ENCODE peak calls at places on chromosomes 7 and 10, in five cellular contexts. V is neuronal stem cell; B is GM23248; E is CD8-positive, alpha-beta T cell; J is tibial artery. F is an unnamed sample.

GRCh38 chr7:22733761-22734160 is 6.8 kb downstream of the IL6 start:
- DNase-seq in J (no peak), V (no peak), B (no peak), E (no peak), F (no peak)

GRCh38 chr7:144032985-144033384 is 15.8 kb upstream of the OR2A5 start:
- DNase-seq in B (no peak), V (no peak), J (no peak), E (no peak), F (no peak)

GRCh38 chr10:110568055-110568735 is 700 bp downstream of the SMC3 start:
- DNase-seq in E (peak; percentile 10), V (no peak), J (peak; percentile 71), B (peak; percentile 65), F (peak; percentile 68)

GRCh38 chr10:3248526-3249255 is 76.1 kb upstream of the PITRM1 start:
- DNase-seq in E (no peak), V (no peak), B (peak; percentile 97), J (no peak), F (peak; percentile 95)

GRCh38 chr7:18580945-18581344 is 85.4 kb downstream of the HDAC9 start:
- DNase-seq in E (no peak), V (no peak), J (no peak), B (no peak), F (peak; percentile 50)

GRCh38 chr7:94042381-94042780 is 38.2 kb upstream of the BET1 start:
- DNase-seq in V (no peak), J (no peak), B (no peak), E (no peak), F (no peak)

GRCh38 chr7:124655990-124656389 is 109.6 kb downstream of the GPR37 start:
- DNase-seq in J (no peak), E (no peak), B (no peak), V (no peak), F (no peak)

GRCh38 chr10:131773321-131773988 is 127.4 kb upstream of the PPP2R2D start:
- DNase-seq in J (no peak), E (no peak), B (no peak), V (no peak), F (no peak)

GRCh38 chr7:109772161-109772560 is 1202.5 kb downstream of the DNAJB9 start:
- DNase-seq in V (no peak), J (no peak), B (no peak), E (no peak), F (no peak)

GRCh38 chr7:156892086-156892800 is 740 bp downstream of the LMBR1 start:
- DNase-seq in B (peak; percentile 62), J (peak; percentile 76), E (peak; percentile 41), V (peak; percentile 40), F (peak; percentile 90)

GRCh38 chr7:106022193-106022821 is 59.2 kb downstream of the CDHR3 start:
- DNase-seq in B (no peak), J (no peak), E (peak; percentile 72), V (no peak), F (no peak)

GRCh38 chr10:88091490-88092061 is 228.2 kb downstream of the PTEN start:
- DNase-seq in B (no peak), V (no peak), J (no peak), E (peak; percentile 47), F (no peak)

GRCh38 chr7:36514289-36515243 is 124.9 kb downstream of the ANLN start:
- DNase-seq in J (no peak), V (no peak), B (no peak), E (no peak), F (no peak)

GRCh38 chr10:119713744-119714483 is 11.9 kb upstream of the INPP5F start:
- DNase-seq in B (no peak), E (no peak), J (no peak), V (no peak), F (no peak)

GRCh38 chr7:129433823-129434171 is 435 bp upstream of the STRIP2 start:
- DNase-seq in B (no peak), E (no peak), J (no peak), V (no peak), F (no peak)

GRCh38 chr7:157461805-157462771 is 125.3 kb downstream of the DNAJB6 start:
- DNase-seq in E (no peak), V (no peak), J (no peak), B (no peak), F (peak; percentile 41)

GRCh38 chr10:24481241-24481640 is 242.4 kb downstream of the ARHGAP21 start:
- DNase-seq in J (no peak), B (no peak), E (no peak), V (no peak), F (no peak)

GRCh38 chr7:126804604-126805003 is 448.1 kb downstream of the GRM8 start:
- DNase-seq in J (no peak), B (no peak), E (no peak), V (no peak), F (no peak)

GRCh38 chr7:114175140-114175539 is 239.5 kb upstream of the FOXP2 start:
- DNase-seq in B (peak; percentile 27), E (no peak), J (no peak), V (no peak), F (no peak)

GRCh38 chr7:24786941-24787340 is 29.7 kb upstream of the GSDME start:
- DNase-seq in J (no peak), E (no peak), B (peak; percentile 99), V (no peak), F (peak; percentile 84)

GRCh38 chr7:92949748-92950147 is 113.4 kb upstream of the CDK6 start:
- DNase-seq in B (no peak), E (no peak), J (no peak), V (no peak), F (no peak)

GRCh38 chr10:100872034-100872791 is 40.5 kb upstream of the SLF2 start:
- DNase-seq in B (peak; percentile 55), E (peak; percentile 4), V (no peak), J (no peak), F (peak; percentile 95)

GRCh38 chr10:80155696-80156215 is 23.2 kb downstream of the PLAC9 start:
- DNase-seq in B (no peak), E (no peak), V (no peak), J (no peak), F (no peak)

GRCh38 chr7:128920913-128921582 is 10.5 kb upstream of the KCP start:
- DNase-seq in B (no peak), E (no peak), J (peak; percentile 62), V (no peak), F (no peak)

DNA sequence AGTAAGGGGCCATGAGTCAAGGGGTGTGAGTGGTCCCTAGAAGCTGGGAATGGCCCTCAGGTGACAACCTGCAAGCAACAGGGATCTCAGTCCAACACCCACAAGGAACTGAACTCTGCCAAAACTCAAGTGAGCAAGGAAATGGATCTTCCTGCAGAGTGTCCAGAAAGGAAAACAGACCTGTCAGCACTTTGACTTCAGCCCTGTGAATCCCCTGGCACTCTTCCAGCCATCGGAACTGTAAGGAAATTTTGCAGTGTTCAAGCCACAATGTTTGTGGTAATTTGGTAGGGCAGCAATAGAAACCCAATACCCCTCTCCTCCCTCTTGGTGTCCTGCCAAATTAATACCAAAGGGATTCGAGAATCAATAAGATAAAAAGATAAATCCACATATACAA is 6.9 kb downstream of the LYZL1 start:
- DNase-seq in B (no peak), V (no peak), E (no peak), J (no peak), F (no peak)
- H3K4me3 ChIP-seq in B (no peak overlapping the region), V (no peak overlapping the region), E (no peak overlapping the region), J (no peak overlapping the region), F (no peak overlapping the region)

GRCh38 chr10:69515699-69516547 is 57.3 kb downstream of the NEUROG3 start:
- DNase-seq in B (peak; percentile 78), J (peak; percentile 70), E (peak; percentile 59), V (peak; percentile 70), F (peak; percentile 90)
- H3K4me1 ChIP-seq in B (no peaks in the 10 kb centered on the region), J (no peaks in the 10 kb centered on the region), E (no peaks in the 10 kb centered on the region), V (no peaks in the 10 kb centered on the region), F (no peaks in the 10 kb centered on the region)

GRCh38 chr10:91610444-91610843 is 22.4 kb downstream of the PPP1R3C start:
- DNase-seq in J (no peak), E (no peak), B (peak; percentile 57), V (no peak), F (no peak)

GRCh38 chr10:91604936-91605534 is 27.8 kb downstream of the PPP1R3C start:
- DNase-seq in B (peak; percentile 76), V (no peak), E (no peak), J (no peak), F (no peak)

GRCh38 chr10:91610919-91611318 is 22.0 kb downstream of the PPP1R3C start:
- DNase-seq in J (no peak), B (no peak), E (no peak), V (no peak), F (no peak)

GRCh38 chr10:91605968-91606367 is 26.9 kb downstream of the PPP1R3C start:
- DNase-seq in E (no peak), V (no peak), J (no peak), B (no peak), F (no peak)

GRCh38 chr10:91607661-91608442 is 25.0 kb downstream of the PPP1R3C start:
- DNase-seq in B (peak; percentile 68), J (no peak), E (no peak), V (no peak), F (no peak)
- H3K4me3 ChIP-seq in B (no peak overlapping the region), J (no peak overlapping the region), E (no peak overlapping the region), V (no peak overlapping the region), F (no peak overlapping the region)

DNA sequence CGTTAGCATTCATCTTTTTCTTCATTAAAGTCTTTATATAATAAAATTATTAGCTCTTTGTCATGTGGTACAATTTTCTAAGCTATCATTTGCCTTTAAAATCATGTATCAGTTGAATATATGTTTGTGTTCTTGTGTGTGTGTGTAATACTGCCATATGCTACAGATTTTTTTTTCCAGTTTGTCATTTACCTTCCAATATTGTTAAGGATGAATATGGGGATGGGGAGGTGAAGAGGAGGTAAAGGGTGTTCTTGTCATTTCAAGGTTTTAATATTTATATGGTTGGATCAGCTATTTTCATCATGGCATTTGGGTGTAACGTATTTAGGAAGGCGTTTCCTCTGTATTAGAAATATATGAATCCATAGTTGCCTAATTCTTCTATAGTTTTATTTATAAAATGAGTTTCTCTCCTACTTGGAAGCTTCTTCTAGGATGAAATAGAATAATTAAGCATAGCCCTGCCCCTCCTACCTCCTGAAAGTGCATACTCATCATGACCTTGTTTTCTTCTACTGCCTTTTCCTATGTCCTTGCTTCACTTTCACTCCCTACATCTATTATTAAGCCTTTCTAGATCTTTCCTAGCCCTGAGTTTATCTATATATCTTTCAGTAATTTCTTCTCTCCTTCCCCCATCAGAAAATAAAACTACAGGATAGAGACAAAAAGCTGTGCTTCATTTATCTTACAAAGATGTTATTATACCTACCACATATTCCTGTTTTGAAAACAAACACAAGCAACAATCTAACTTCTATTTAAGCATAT is 25.1 kb downstream of the RAB18 start:
- DNase-seq in J (no peak), V (no peak), E (no peak), B (peak; percentile 32), F (no peak)
- H3K4me1 ChIP-seq in J (peaks cover 49% of the 10 kb centered on the region), V (no peaks in the 10 kb centered on the region), E (peaks cover 5% of the 10 kb centered on the region), B (peaks cover 37% of the 10 kb centered on the region), F (peaks cover 6% of the 10 kb centered on the region)

GRCh38 chr7:33038639-33039038 is 23.9 kb downstream of the NT5C3A start:
- DNase-seq in J (no peak), V (no peak), E (no peak), B (peak; percentile 10), F (no peak)
- H3K4me3 ChIP-seq in J (no peak overlapping the region), V (no peak overlapping the region), E (peak overlapping the region; percentile 50), B (peak overlapping the region; percentile 81), F (peak overlapping the region; percentile 68)

F was measured in osteoblast.